ENCODE peak calls at places on chromosomes 7 and 10, in six cellular contexts. One of them, this sample, is unnamed. For H3K36me3 and H3K4me1, the result is how much of the 10 kb centered on the place peaks cover.

GRCh38 chr7:39950473-39951155 is 558 bp downstream of the CDK13 start:
- DNase-seq in spleen: peak
- DNase-seq in neuronal stem cell: peak
- DNase-seq in DND-41: peak
- DNase-seq in esophagus squamous epithelium: no peak
- DNase-seq in thoracic aorta: no peak
- DNase-seq in this sample: no peak

GRCh38 chr7:87398441-87398840 is 53.0 kb downstream of the CROT start:
- DNase-seq in spleen: no peak
- DNase-seq in neuronal stem cell: no peak
- DNase-seq in DND-41: no peak
- DNase-seq in thoracic aorta: no peak
- DNase-seq in esophagus squamous epithelium: no peak
- DNase-seq in this sample: no peak

GRCh38 chr10:29765330-29765729 is 130.6 kb upstream of the SVIL start:
- DNase-seq in spleen: no peak
- DNase-seq in neuronal stem cell: no peak
- DNase-seq in thoracic aorta: no peak
- DNase-seq in esophagus squamous epithelium: no peak
- DNase-seq in DND-41: no peak
- DNase-seq in this sample: no peak

GRCh38 chr7:150733734-150734095 is 3.5 kb upstream of the GIMAP5 start:
- DNase-seq in DND-41: no peak
- DNase-seq in thoracic aorta: no peak
- DNase-seq in neuronal stem cell: no peak
- DNase-seq in spleen: no peak
- DNase-seq in esophagus squamous epithelium: no peak
- DNase-seq in this sample: no peak

GRCh38 chr10:122561212-122561611 is 658 bp downstream of the DMBT1 start:
- DNase-seq in esophagus squamous epithelium: no peak
- DNase-seq in spleen: no peak
- DNase-seq in DND-41: no peak
- DNase-seq in thoracic aorta: no peak
- DNase-seq in neuronal stem cell: no peak
- DNase-seq in this sample: no peak

GRCh38 chr10:111207525-111207924 is 130.7 kb downstream of the ADRA2A start:
- DNase-seq in thoracic aorta: no peak
- DNase-seq in spleen: no peak
- DNase-seq in neuronal stem cell: no peak
- DNase-seq in esophagus squamous epithelium: no peak
- DNase-seq in DND-41: peak
- DNase-seq in this sample: no peak

GRCh38 chr10:116796910-116797513 is 52.3 kb upstream of the ENO4 start:
- DNase-seq in esophagus squamous epithelium: no peak
- DNase-seq in DND-41: peak
- DNase-seq in neuronal stem cell: peak
- DNase-seq in thoracic aorta: no peak
- DNase-seq in spleen: peak
- DNase-seq in this sample: peak

GRCh38 chr10:46551701-46552525 is 4.5 kb downstream of the GPRIN2 start:
- DNase-seq in esophagus squamous epithelium: no peak
- DNase-seq in DND-41: peak
- DNase-seq in spleen: peak
- DNase-seq in thoracic aorta: peak
- DNase-seq in neuronal stem cell: no peak
- DNase-seq in this sample: peak

GRCh38 chr7:134685250-134685649 is 38.6 kb downstream of the BPGM start:
- DNase-seq in thoracic aorta: no peak
- DNase-seq in esophagus squamous epithelium: no peak
- DNase-seq in neuronal stem cell: no peak
- DNase-seq in spleen: no peak
- DNase-seq in DND-41: no peak
- DNase-seq in this sample: no peak

GRCh38 chr10:64682043-64682442 is 1160.8 kb downstream of the REEP3 start:
- DNase-seq in esophagus squamous epithelium: no peak
- DNase-seq in neuronal stem cell: no peak
- DNase-seq in thoracic aorta: no peak
- DNase-seq in DND-41: no peak
- DNase-seq in spleen: no peak
- DNase-seq in this sample: no peak

GRCh38 chr7:134630890-134631289 is 15.8 kb upstream of the BPGM start:
- DNase-seq in esophagus squamous epithelium: no peak
- DNase-seq in thoracic aorta: no peak
- DNase-seq in spleen: no peak
- DNase-seq in DND-41: no peak
- DNase-seq in neuronal stem cell: no peak
- DNase-seq in this sample: no peak

GRCh38 chr7:46754135-46754730 is 827.7 kb downstream of the TNS3 start:
- DNase-seq in esophagus squamous epithelium: no peak
- DNase-seq in neuronal stem cell: no peak
- DNase-seq in spleen: no peak
- DNase-seq in thoracic aorta: no peak
- DNase-seq in DND-41: no peak
- DNase-seq in this sample: no peak

GRCh38 chr10:2121315-2121714 is 384.0 kb upstream of the ADARB2 start:
- DNase-seq in thoracic aorta: no peak
- DNase-seq in DND-41: no peak
- DNase-seq in spleen: no peak
- DNase-seq in esophagus squamous epithelium: no peak
- DNase-seq in neuronal stem cell: no peak
- DNase-seq in this sample: no peak

GRCh38 chr10:102347236-102347828 is 48.2 kb upstream of the NFKB2 start:
- DNase-seq in DND-41: no peak
- DNase-seq in thoracic aorta: no peak
- DNase-seq in spleen: no peak
- DNase-seq in neuronal stem cell: peak
- DNase-seq in esophagus squamous epithelium: no peak
- DNase-seq in this sample: peak

GRCh38 chr10:77159538-77160110 is 478.0 kb downstream of the KCNMA1 start:
- DNase-seq in neuronal stem cell: no peak
- DNase-seq in esophagus squamous epithelium: no peak
- DNase-seq in DND-41: no peak
- DNase-seq in thoracic aorta: no peak
- DNase-seq in spleen: no peak
- DNase-seq in this sample: no peak

GRCh38 chr7:50533849-50534248 is 31.4 kb downstream of the DDC start:
- DNase-seq in esophagus squamous epithelium: no peak
- DNase-seq in spleen: no peak
- DNase-seq in DND-41: no peak
- DNase-seq in neuronal stem cell: no peak
- DNase-seq in thoracic aorta: no peak
- DNase-seq in this sample: no peak

GRCh38 chr10:100827819-100828743 is 82.7 kb downstream of the PAX2 start:
- DNase-seq in esophagus squamous epithelium: no peak
- DNase-seq in thoracic aorta: no peak
- DNase-seq in DND-41: no peak
- DNase-seq in spleen: peak
- DNase-seq in neuronal stem cell: peak
- DNase-seq in this sample: peak

GRCh38 chr7:22860337-22860736 is 37.7 kb upstream of the TOMM7 start:
- DNase-seq in spleen: no peak
- DNase-seq in neuronal stem cell: no peak
- DNase-seq in DND-41: no peak
- DNase-seq in esophagus squamous epithelium: no peak
- DNase-seq in thoracic aorta: no peak
- DNase-seq in this sample: no peak

GRCh38 chr10:96172666-96173065 is 42.6 kb downstream of the ZNF518A start:
- DNase-seq in neuronal stem cell: no peak
- DNase-seq in spleen: no peak
- DNase-seq in DND-41: no peak
- DNase-seq in thoracic aorta: no peak
- DNase-seq in esophagus squamous epithelium: no peak
- DNase-seq in this sample: no peak

DNA sequence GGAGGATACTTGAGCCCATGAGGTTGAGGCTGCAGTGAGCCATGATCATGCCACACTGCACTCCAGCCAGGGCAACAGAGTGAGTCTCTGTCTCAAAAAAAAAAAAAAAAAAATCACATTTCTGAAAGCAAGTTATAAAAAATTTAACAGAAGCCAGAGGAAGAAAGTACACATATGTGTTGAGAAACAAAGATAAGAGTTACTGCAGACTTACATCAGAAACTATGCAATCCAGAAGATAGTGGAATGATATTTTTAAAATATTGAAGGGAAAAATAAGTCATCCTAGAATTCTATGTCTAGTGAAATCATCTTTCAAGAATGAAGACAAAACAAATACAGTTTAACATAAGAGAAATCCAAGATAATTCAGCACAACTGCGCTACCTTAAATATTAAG is 46.9 kb downstream of the ZNF518A start:
- DNase-seq in esophagus squamous epithelium: no peak
- DNase-seq in spleen: no peak
- DNase-seq in thoracic aorta: no peak
- DNase-seq in DND-41: no peak
- DNase-seq in neuronal stem cell: no peak
- DNase-seq in this sample: no peak
- H3K36me3 ChIP-seq in esophagus squamous epithelium: under half
- H3K36me3 ChIP-seq in spleen: under half
- H3K36me3 ChIP-seq in thoracic aorta: under half
- H3K36me3 ChIP-seq in DND-41: under half
- H3K36me3 ChIP-seq in neuronal stem cell: under half
- H3K36me3 ChIP-seq in this sample: under half

GRCh38 chr7:108170251-108170650 is 40.1 kb upstream of the LAMB4 start:
- DNase-seq in DND-41: no peak
- DNase-seq in spleen: no peak
- DNase-seq in thoracic aorta: no peak
- DNase-seq in esophagus squamous epithelium: no peak
- DNase-seq in neuronal stem cell: no peak
- DNase-seq in this sample: no peak

GRCh38 chr7:108166687-108167086 is 36.5 kb upstream of the LAMB4 start:
- DNase-seq in esophagus squamous epithelium: no peak
- DNase-seq in DND-41: no peak
- DNase-seq in thoracic aorta: no peak
- DNase-seq in spleen: no peak
- DNase-seq in neuronal stem cell: no peak
- DNase-seq in this sample: no peak

GRCh38 chr7:108165726-108166125 is 35.6 kb upstream of the LAMB4 start:
- DNase-seq in neuronal stem cell: no peak
- DNase-seq in esophagus squamous epithelium: no peak
- DNase-seq in spleen: no peak
- DNase-seq in thoracic aorta: no peak
- DNase-seq in DND-41: no peak
- DNase-seq in this sample: no peak

GRCh38 chr7:108164946-108165345 is 34.8 kb upstream of the LAMB4 start:
- DNase-seq in thoracic aorta: no peak
- DNase-seq in spleen: no peak
- DNase-seq in neuronal stem cell: no peak
- DNase-seq in esophagus squamous epithelium: no peak
- DNase-seq in DND-41: no peak
- DNase-seq in this sample: no peak

DNA sequence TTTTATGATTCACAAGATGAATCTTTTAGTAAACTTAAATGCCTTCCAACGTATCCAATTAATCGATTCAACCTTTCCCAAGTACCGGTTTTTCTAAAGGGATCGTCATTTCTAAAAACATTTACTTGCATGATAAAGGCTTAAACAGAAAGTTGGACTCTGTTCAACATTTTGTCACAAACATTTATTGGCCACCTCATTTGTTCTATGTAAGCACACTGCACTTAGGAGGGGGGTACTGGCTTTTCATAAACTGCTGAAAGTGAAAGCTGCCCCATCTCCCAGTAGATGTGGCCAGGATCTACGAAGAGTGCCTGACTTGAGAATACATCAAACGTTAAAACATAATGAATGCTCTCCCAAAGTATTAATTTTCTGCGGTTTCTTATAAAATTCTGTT is 37.3 kb upstream of the LAMB4 start:
- DNase-seq in neuronal stem cell: no peak
- DNase-seq in esophagus squamous epithelium: no peak
- DNase-seq in DND-41: no peak
- DNase-seq in spleen: no peak
- DNase-seq in thoracic aorta: no peak
- DNase-seq in this sample: peak
- H3K4me1 ChIP-seq in neuronal stem cell: under half
- H3K4me1 ChIP-seq in esophagus squamous epithelium: under half
- H3K4me1 ChIP-seq in DND-41: under half
- H3K4me1 ChIP-seq in spleen: under half
- H3K4me1 ChIP-seq in thoracic aorta: under half
- H3K4me1 ChIP-seq in this sample: under half

DNA sequence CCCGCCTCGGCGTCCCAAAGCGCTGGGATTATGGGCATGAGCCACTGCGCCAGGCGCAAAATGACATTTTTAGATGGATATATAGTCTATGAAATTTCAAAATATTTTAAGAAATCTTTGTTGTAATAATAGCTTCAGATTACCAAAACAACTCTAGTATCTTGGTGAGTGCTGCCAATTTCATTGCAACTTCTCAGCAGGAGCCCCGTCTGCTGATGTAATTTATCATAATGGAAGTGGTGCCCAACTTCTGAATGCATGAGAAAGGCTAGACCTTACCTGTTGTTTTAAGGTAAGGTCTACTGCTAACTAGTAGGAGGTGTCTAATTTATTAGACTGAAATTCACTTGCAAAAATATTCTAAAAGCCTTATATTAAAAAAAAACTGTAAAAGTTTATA is 20.0 kb downstream of the PDSS1 start:
- DNase-seq in thoracic aorta: no peak
- DNase-seq in DND-41: no peak
- DNase-seq in esophagus squamous epithelium: no peak
- DNase-seq in neuronal stem cell: no peak
- DNase-seq in spleen: no peak
- DNase-seq in this sample: no peak
- H3K36me3 ChIP-seq in thoracic aorta: under half
- H3K36me3 ChIP-seq in DND-41: half or more
- H3K36me3 ChIP-seq in esophagus squamous epithelium: under half
- H3K36me3 ChIP-seq in neuronal stem cell: half or more
- H3K36me3 ChIP-seq in spleen: under half
- H3K36me3 ChIP-seq in this sample: half or more

GRCh38 chr7:104790440-104790839 is 223.6 kb upstream of the KMT2E start:
- DNase-seq in neuronal stem cell: no peak
- DNase-seq in esophagus squamous epithelium: no peak
- DNase-seq in spleen: no peak
- DNase-seq in DND-41: no peak
- DNase-seq in thoracic aorta: no peak
- DNase-seq in this sample: no peak

GRCh38 chr7:104791065-104791464 is 222.9 kb upstream of the KMT2E start:
- DNase-seq in spleen: no peak
- DNase-seq in neuronal stem cell: no peak
- DNase-seq in esophagus squamous epithelium: no peak
- DNase-seq in DND-41: no peak
- DNase-seq in thoracic aorta: no peak
- DNase-seq in this sample: peak

GRCh38 chr7:104794154-104794553 is 219.9 kb upstream of the KMT2E start:
- DNase-seq in esophagus squamous epithelium: no peak
- DNase-seq in spleen: no peak
- DNase-seq in thoracic aorta: no peak
- DNase-seq in DND-41: no peak
- DNase-seq in neuronal stem cell: no peak
- DNase-seq in this sample: no peak

GRCh38 chr7:104793066-104793465 is 220.9 kb upstream of the KMT2E start:
- DNase-seq in DND-41: no peak
- DNase-seq in thoracic aorta: no peak
- DNase-seq in esophagus squamous epithelium: no peak
- DNase-seq in neuronal stem cell: no peak
- DNase-seq in spleen: no peak
- DNase-seq in this sample: no peak

DNA sequence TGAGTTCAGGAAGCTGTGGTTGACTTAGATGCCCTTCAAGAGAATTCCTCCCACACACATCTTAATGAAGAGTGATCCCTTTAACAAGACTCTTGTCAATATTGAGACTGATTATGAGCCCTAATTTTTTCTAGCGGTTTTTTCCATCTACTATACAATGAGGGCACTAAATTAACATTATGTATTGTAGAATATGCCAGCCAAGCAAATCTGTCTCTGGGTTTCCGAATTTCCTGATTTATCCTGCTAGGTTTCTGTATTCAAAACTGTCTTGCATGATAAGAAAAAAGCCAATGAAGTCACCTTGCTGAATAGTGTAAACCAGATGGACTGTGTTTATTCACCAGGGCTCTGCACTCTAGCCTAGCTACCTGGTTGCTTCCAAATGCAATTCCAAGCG is 224.2 kb upstream of the KMT2E start:
- DNase-seq in esophagus squamous epithelium: no peak
- DNase-seq in neuronal stem cell: no peak
- DNase-seq in DND-41: no peak
- DNase-seq in spleen: no peak
- DNase-seq in thoracic aorta: no peak
- DNase-seq in this sample: no peak
- H3K4me1 ChIP-seq in esophagus squamous epithelium: under half
- H3K4me1 ChIP-seq in neuronal stem cell: under half
- H3K4me1 ChIP-seq in DND-41: under half
- H3K4me1 ChIP-seq in spleen: under half
- H3K4me1 ChIP-seq in thoracic aorta: under half
- H3K4me1 ChIP-seq in this sample: under half

This sample was measured in HAP-1.